ENCODE peak calls at places on chromosome 14, in ten cellular contexts. I is Peyer's patch, O is H9, X is iPS DF 6.9, Y is psoas muscle, E is adrenal gland, K is heart right ventricle, C is neural progenitor cell, T is aorta, H is left ventricle myocardium inferior. Q is an unnamed sample.

GRCh38 chr14:104094056-104094708 is 8.7 kb downstream of the ASPG start:
- DNase-seq in T (no peak), X (no peak), C (no peak), Y (no peak), H (no peak), E (no peak), I (no peak), K (no peak), O (no peak), Q (no peak)

GRCh38 chr14:72061718-72062117 is 129.5 kb downstream of the RGS6 start:
- DNase-seq in H (no peak), O (no peak), Y (no peak), I (no peak), K (no peak), C (no peak), T (no peak), X (no peak), E (no peak), Q (no peak)

GRCh38 chr14:67569651-67570290 is 30.3 kb downstream of the PIGH start:
- DNase-seq in X (no peak), K (no peak), I (no peak), O (no peak), E (no peak), Y (no peak), H (no peak), C (no peak), T (peak; percentile 14), Q (no peak)

GRCh38 chr14:99036594-99037293 is 235.3 kb downstream of the BCL11B start:
- DNase-seq in X (no peak), I (no peak), Y (peak; percentile 40), T (no peak), H (peak; percentile 30), K (peak; percentile 38), C (peak; percentile 30), O (no peak), E (peak; percentile 28), Q (no peak)

GRCh38 chr14:106665814-106666213 is 1139.4 kb downstream of the TMEM121 start:
- DNase-seq in O (no peak), Y (no peak), K (no peak), E (no peak), C (no peak), H (no peak), T (no peak), I (no peak), X (no peak), Q (no peak)

GRCh38 chr14:53824061-53824460 is 132.6 kb downstream of the BMP4 start:
- DNase-seq in E (no peak), X (no peak), Y (no peak), H (no peak), I (no peak), K (no peak), T (no peak), C (no peak), O (no peak), Q (no peak)

GRCh38 chr14:102867826-102868580 is 54.5 kb upstream of the AMN start:
- DNase-seq in Y (no peak), E (no peak), O (no peak), K (no peak), X (no peak), H (no peak), C (no peak), T (no peak), I (no peak), Q (no peak)

GRCh38 chr14:74358176-74358829 is 10.0 kb downstream of the VRTN start:
- DNase-seq in E (no peak), O (no peak), Y (no peak), H (no peak), X (no peak), C (no peak), I (no peak), T (no peak), K (no peak), Q (no peak)

GRCh38 chr14:89267163-89267562 is 149.9 kb downstream of the FOXN3 start:
- DNase-seq in H (no peak), T (peak; percentile 73), C (no peak), E (no peak), O (no peak), I (no peak), Y (no peak), X (no peak), K (no peak), Q (no peak)

GRCh38 chr14:89267656-89268055 is 149.4 kb downstream of the FOXN3 start:
- DNase-seq in H (no peak), T (peak; percentile 88), Y (no peak), C (no peak), K (no peak), O (no peak), I (no peak), E (no peak), X (no peak), Q (no peak)

GRCh38 chr14:89269404-89269803 is 147.6 kb downstream of the FOXN3 start:
- DNase-seq in O (no peak), T (no peak), K (no peak), H (no peak), C (no peak), Y (no peak), X (no peak), I (no peak), E (peak; percentile 45), Q (no peak)

GRCh38 chr14:89266754-89267153 is 150.3 kb downstream of the FOXN3 start:
- DNase-seq in O (no peak), K (no peak), E (no peak), Y (no peak), I (no peak), H (no peak), X (no peak), C (no peak), T (no peak), Q (no peak)

DNA sequence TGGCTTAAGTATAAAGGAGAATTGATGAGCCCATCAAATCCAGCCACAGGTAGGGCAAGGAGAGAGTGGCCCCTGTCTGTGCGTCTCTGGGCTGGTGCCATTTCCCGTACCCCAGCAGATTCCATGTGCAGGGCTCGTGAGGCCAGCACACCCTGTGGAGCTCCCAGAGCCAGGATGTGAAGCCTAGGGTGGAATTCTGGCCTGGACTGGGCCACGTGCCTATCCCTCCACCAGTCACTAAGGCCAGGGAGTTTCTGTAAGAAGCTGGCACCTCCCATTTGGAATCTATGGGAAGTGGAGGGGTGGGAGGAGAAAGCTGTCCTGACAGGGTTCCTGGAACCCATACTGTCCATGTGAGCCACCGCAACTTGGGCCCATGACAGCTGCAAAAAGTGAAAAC is 148.5 kb downstream of the FOXN3 start:
- DNase-seq in C (no peak), Y (no peak), X (no peak), T (no peak), E (no peak), K (no peak), O (no peak), H (no peak), I (no peak), Q (no peak)
- H3K4me1 ChIP-seq in C (peaks cover 17% of the 10 kb centered on the region), Y (peaks cover 30% of the 10 kb centered on the region), X (peaks cover 12% of the 10 kb centered on the region), T (peaks cover 14% of the 10 kb centered on the region), E (peaks cover 64% of the 10 kb centered on the region), K (peaks cover 30% of the 10 kb centered on the region), O (peaks cover 26% of the 10 kb centered on the region), H (peaks cover 92% of the 10 kb centered on the region), I (no peaks in the 10 kb centered on the region), Q (no peaks in the 10 kb centered on the region)

DNA sequence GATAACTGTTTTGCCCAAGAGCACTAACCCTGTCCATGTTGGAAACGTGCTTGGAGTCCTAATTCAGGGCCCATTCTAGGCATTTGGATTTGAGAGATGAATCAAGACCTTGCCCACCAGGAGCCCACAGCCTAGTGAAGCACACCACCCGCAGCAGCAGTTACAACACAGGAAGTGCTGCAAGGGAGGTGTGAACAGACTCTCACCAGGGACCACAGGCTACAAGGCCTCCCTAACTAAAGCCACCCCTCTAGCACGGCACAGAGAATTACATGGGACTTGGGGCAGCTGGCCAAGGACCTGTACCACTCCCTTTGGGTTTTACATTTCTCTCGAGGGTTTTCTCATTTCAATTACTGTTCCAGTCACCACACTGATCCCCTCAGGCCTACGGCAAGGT is 49.4 kb upstream of the FOXN3 start:
- DNase-seq in T (no peak), Y (no peak), O (no peak), K (no peak), X (no peak), I (peak; percentile 32), H (no peak), E (no peak), C (no peak), Q (no peak)
- H3K4me1 ChIP-seq in T (no peaks in the 10 kb centered on the region), Y (peaks cover 14% of the 10 kb centered on the region), O (peaks cover 4% of the 10 kb centered on the region), K (peaks cover 47% of the 10 kb centered on the region), X (peaks cover 7% of the 10 kb centered on the region), I (no peaks in the 10 kb centered on the region), H (peaks cover 10% of the 10 kb centered on the region), E (no peaks in the 10 kb centered on the region), C (no peaks in the 10 kb centered on the region), Q (no peaks in the 10 kb centered on the region)

DNA sequence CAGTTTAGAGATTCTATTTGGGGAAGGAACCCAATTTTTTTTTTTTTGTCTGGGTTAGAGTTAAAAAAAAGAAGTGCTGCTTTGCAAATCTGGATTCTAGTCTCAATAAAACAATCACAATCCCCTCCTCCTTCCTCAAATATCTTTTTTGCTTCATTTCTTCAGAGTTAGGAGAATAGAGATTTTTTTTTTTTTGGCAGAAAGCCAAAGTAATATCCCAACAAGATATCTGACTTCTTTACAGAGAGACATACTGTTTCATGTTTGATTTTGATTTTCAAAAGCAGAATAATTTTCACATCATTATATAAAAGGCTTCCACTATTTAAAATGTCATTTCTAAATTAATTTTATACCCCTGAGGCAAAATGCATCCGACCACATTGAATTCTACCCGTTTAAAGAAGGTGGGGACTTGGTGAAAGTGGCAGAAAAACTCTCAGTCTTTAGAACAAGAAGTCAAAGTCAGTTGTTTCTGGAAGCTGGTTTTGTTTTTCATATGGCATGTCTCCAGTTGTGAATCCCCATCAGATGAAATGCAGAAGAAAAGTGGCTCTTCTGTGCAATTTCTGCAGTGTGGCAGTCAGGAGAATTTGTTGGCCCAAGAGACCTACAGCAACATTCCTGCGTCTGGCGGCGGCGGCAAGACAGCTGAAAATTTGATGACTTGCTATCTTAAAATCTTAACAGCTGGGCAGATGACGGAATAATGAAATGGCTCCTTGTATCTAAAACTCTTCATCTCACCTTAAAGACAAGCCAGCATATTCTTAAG is 201.7 kb downstream of the FOXN3 start:
- DNase-seq in H (no peak), X (no peak), K (no peak), O (no peak), T (no peak), Y (no peak), C (no peak), I (no peak), E (no peak), Q (no peak)
- H3K4me1 ChIP-seq in H (peaks cover 66% of the 10 kb centered on the region), X (no peaks in the 10 kb centered on the region), K (peaks cover 22% of the 10 kb centered on the region), O (no peaks in the 10 kb centered on the region), T (peaks cover 4% of the 10 kb centered on the region), Y (peaks cover 19% of the 10 kb centered on the region), C (peaks cover 15% of the 10 kb centered on the region), I (no peaks in the 10 kb centered on the region), E (peaks cover 26% of the 10 kb centered on the region), Q (peaks cover 14% of the 10 kb centered on the region)

GRCh38 chr14:81525129-81525528 is 8.5 kb downstream of the SEL1L start:
- DNase-seq in O (no peak), Y (no peak), X (no peak), H (no peak), T (no peak), C (no peak), K (no peak), E (no peak), I (no peak), Q (no peak)

GRCh38 chr14:81523616-81524015 is 10.0 kb downstream of the SEL1L start:
- DNase-seq in O (no peak), E (no peak), Y (no peak), T (no peak), X (no peak), I (no peak), C (no peak), K (no peak), H (no peak), Q (no peak)

GRCh38 chr14:81519200-81519998 is 14.3 kb downstream of the SEL1L start:
- DNase-seq in X (no peak), O (no peak), T (no peak), Y (no peak), I (no peak), E (peak; percentile 40), C (no peak), K (no peak), H (no peak), Q (no peak)

GRCh38 chr14:81521356-81521755 is 12.3 kb downstream of the SEL1L start:
- DNase-seq in E (no peak), I (no peak), Y (no peak), C (no peak), X (no peak), T (no peak), H (no peak), K (no peak), O (no peak), Q (no peak)

GRCh38 chr14:81523016-81523415 is 10.6 kb downstream of the SEL1L start:
- DNase-seq in E (no peak), O (no peak), C (no peak), Y (no peak), X (no peak), H (no peak), T (no peak), I (no peak), K (no peak), Q (no peak)
- H3K4me1 ChIP-seq in E (peaks cover 75% of the 10 kb centered on the region), O (no peaks in the 10 kb centered on the region), C (no peaks in the 10 kb centered on the region), Y (peaks cover 18% of the 10 kb centered on the region), X (no peaks in the 10 kb centered on the region), H (peaks cover 29% of the 10 kb centered on the region), T (no peaks in the 10 kb centered on the region), I (no peaks in the 10 kb centered on the region), K (peaks cover 43% of the 10 kb centered on the region), Q (peaks cover 5% of the 10 kb centered on the region)